ENCODE peak calls at places on chromosome 14, in six cellular contexts. One of them, this sample, is unnamed. For H3K4me1, the result is how much of the 10 kb centered on the place peaks cover.

GRCh38 chr14:99415496-99416281 is 65.0 kb downstream of the SETD3 start:
- DNase-seq in H9: peak
- DNase-seq in MM.1S: peak
- DNase-seq in HCT116: peak
- DNase-seq in endothelial cell of umbilical vein: peak
- DNase-seq in astrocyte: peak
- DNase-seq in this sample: peak

GRCh38 chr14:55927059-55927458 is 191.2 kb upstream of the PELI2 start:
- DNase-seq in MM.1S: no peak
- DNase-seq in endothelial cell of umbilical vein: no peak
- DNase-seq in astrocyte: no peak
- DNase-seq in H9: no peak
- DNase-seq in HCT116: no peak
- DNase-seq in this sample: peak

GRCh38 chr14:100525615-100526014 is 61.6 kb downstream of the BEGAIN start:
- DNase-seq in MM.1S: no peak
- DNase-seq in endothelial cell of umbilical vein: no peak
- DNase-seq in HCT116: no peak
- DNase-seq in H9: no peak
- DNase-seq in astrocyte: no peak
- DNase-seq in this sample: no peak

GRCh38 chr14:67526676-67527459 is 6.2 kb upstream of the PLEKHH1 start:
- DNase-seq in endothelial cell of umbilical vein: peak
- DNase-seq in astrocyte: peak
- DNase-seq in MM.1S: peak
- DNase-seq in H9: peak
- DNase-seq in HCT116: peak
- DNase-seq in this sample: peak

GRCh38 chr14:77730976-77731497 is 23.1 kb downstream of the SLIRP start:
- DNase-seq in endothelial cell of umbilical vein: no peak
- DNase-seq in astrocyte: no peak
- DNase-seq in MM.1S: no peak
- DNase-seq in HCT116: no peak
- DNase-seq in H9: no peak
- DNase-seq in this sample: no peak

GRCh38 chr14:38217538-38217937 is 9.8 kb downstream of the SSTR1 start:
- DNase-seq in H9: no peak
- DNase-seq in HCT116: no peak
- DNase-seq in MM.1S: peak
- DNase-seq in endothelial cell of umbilical vein: no peak
- DNase-seq in astrocyte: no peak
- DNase-seq in this sample: no peak

GRCh38 chr14:32530800-32531199 is 201.7 kb downstream of the AKAP6 start:
- DNase-seq in H9: no peak
- DNase-seq in astrocyte: no peak
- DNase-seq in endothelial cell of umbilical vein: no peak
- DNase-seq in MM.1S: no peak
- DNase-seq in HCT116: no peak
- DNase-seq in this sample: no peak

GRCh38 chr14:38127784-38128183 is 79.9 kb upstream of the SSTR1 start:
- DNase-seq in MM.1S: no peak
- DNase-seq in H9: no peak
- DNase-seq in astrocyte: no peak
- DNase-seq in HCT116: no peak
- DNase-seq in endothelial cell of umbilical vein: no peak
- DNase-seq in this sample: no peak

GRCh38 chr14:55138091-55138490 is 9.0 kb downstream of the LGALS3 start:
- DNase-seq in MM.1S: no peak
- DNase-seq in astrocyte: no peak
- DNase-seq in H9: peak
- DNase-seq in HCT116: no peak
- DNase-seq in endothelial cell of umbilical vein: no peak
- DNase-seq in this sample: no peak

GRCh38 chr14:28763914-28764848 is 2.4 kb upstream of the FOXG1 start:
- DNase-seq in astrocyte: no peak
- DNase-seq in MM.1S: no peak
- DNase-seq in endothelial cell of umbilical vein: no peak
- DNase-seq in HCT116: no peak
- DNase-seq in H9: peak
- DNase-seq in this sample: no peak

GRCh38 chr14:54792288-54792687 is 110.3 kb downstream of the GCH1 start:
- DNase-seq in H9: peak
- DNase-seq in HCT116: no peak
- DNase-seq in endothelial cell of umbilical vein: no peak
- DNase-seq in MM.1S: no peak
- DNase-seq in astrocyte: no peak
- DNase-seq in this sample: no peak

GRCh38 chr14:66651536-66652220 is 143.7 kb downstream of the GPHN start:
- DNase-seq in MM.1S: no peak
- DNase-seq in HCT116: no peak
- DNase-seq in astrocyte: no peak
- DNase-seq in H9: no peak
- DNase-seq in endothelial cell of umbilical vein: peak
- DNase-seq in this sample: no peak

GRCh38 chr14:69049675-69050074 is 70.6 kb upstream of the ACTN1 start:
- DNase-seq in endothelial cell of umbilical vein: peak
- DNase-seq in MM.1S: no peak
- DNase-seq in H9: no peak
- DNase-seq in astrocyte: peak
- DNase-seq in HCT116: no peak
- DNase-seq in this sample: no peak

GRCh38 chr14:85483037-85483436 is 46.9 kb upstream of the FLRT2 start:
- DNase-seq in MM.1S: no peak
- DNase-seq in HCT116: no peak
- DNase-seq in H9: no peak
- DNase-seq in endothelial cell of umbilical vein: peak
- DNase-seq in astrocyte: peak
- DNase-seq in this sample: no peak

DNA sequence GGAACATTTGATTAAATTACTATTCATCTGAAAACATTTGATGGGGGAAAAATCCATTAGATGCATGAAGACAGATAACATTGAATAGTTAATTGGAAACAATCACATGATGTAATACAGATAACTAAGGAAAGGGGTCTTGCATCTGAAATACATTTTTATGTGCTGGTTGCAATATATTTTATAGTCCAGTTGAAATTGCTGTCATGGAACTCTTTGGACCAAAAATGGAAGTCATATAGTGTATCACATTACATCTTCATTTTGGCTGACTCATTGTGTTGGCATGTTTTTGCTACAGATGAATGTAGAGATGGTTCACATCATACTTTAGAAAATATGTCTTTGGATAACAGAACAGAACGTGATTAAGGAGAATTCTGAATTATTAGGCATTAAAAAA is 43.0 kb upstream of the GNPNAT1 start:
- DNase-seq in H9: no peak
- DNase-seq in endothelial cell of umbilical vein: peak
- DNase-seq in HCT116: no peak
- DNase-seq in MM.1S: no peak
- DNase-seq in astrocyte: peak
- DNase-seq in this sample: no peak
- H3K9ac ChIP-seq in H9: no peak
- H3K9ac ChIP-seq in endothelial cell of umbilical vein: no peak
- H3K9ac ChIP-seq in HCT116: no peak
- H3K9ac ChIP-seq in MM.1S: no peak
- H3K9ac ChIP-seq in astrocyte: no peak
- H3K9ac ChIP-seq in this sample: no peak

DNA sequence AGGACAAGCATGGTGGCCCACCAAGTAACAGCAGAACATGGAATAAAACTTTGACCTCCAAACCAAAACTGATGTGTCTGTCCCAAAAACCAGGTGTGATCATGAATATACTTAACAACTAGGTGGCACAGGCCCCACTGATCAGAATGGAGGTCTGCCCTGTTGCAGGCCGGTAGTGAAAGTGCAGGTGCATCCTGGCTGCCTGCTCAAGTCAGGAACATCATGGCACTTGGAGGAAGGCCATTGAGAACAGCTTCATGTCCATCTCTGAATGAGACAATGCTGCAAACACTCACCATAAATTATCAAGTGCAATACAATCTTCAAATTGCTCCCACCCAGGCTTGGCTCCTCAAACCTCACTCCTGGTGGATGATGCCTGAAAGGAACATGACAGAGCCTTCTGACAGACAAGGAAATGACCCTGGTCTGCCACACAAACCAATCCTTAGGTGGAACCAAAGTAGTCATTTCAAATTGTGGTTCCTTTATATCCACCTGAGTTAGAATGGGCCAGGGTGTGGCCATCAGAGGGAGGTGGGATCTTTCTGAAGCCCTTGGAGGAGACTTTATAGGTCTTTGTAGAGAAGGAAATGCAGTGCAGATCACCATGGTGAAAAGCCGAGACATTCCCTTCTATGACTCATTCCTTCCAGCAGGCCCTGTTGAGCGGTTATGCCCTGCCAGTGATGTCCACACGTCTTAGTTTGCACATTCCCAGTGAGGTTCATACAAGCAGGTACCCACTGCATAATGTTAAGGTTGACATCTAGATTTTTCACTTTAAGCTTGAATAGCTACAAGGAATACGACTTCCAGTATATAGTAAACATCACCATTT is 36.0 kb downstream of the EGLN3 start:
- DNase-seq in astrocyte: peak
- DNase-seq in endothelial cell of umbilical vein: peak
- DNase-seq in MM.1S: peak
- DNase-seq in H9: no peak
- DNase-seq in HCT116: peak
- DNase-seq in this sample: no peak
- TF ChIP-seq CTCF in astrocyte: no peak
- TF ChIP-seq CTCF in endothelial cell of umbilical vein: no peak
- TF ChIP-seq CTCF in MM.1S: no peak
- TF ChIP-seq CTCF in H9: no peak
- TF ChIP-seq CTCF in HCT116: peak
- TF ChIP-seq CTCF in this sample: no peak

GRCh38 chr14:74412753-74413152 is 13.3 kb downstream of the SYNDIG1L start:
- DNase-seq in H9: no peak
- DNase-seq in astrocyte: no peak
- DNase-seq in HCT116: no peak
- DNase-seq in MM.1S: no peak
- DNase-seq in endothelial cell of umbilical vein: no peak
- DNase-seq in this sample: no peak

GRCh38 chr14:74413622-74414021 is 12.4 kb downstream of the SYNDIG1L start:
- DNase-seq in astrocyte: no peak
- DNase-seq in HCT116: no peak
- DNase-seq in H9: no peak
- DNase-seq in endothelial cell of umbilical vein: no peak
- DNase-seq in MM.1S: no peak
- DNase-seq in this sample: no peak

GRCh38 chr14:74414380-74414779 is 11.6 kb downstream of the SYNDIG1L start:
- DNase-seq in H9: no peak
- DNase-seq in HCT116: no peak
- DNase-seq in astrocyte: no peak
- DNase-seq in MM.1S: no peak
- DNase-seq in endothelial cell of umbilical vein: no peak
- DNase-seq in this sample: no peak

GRCh38 chr14:74409441-74409840 is 16.6 kb downstream of the SYNDIG1L start:
- DNase-seq in endothelial cell of umbilical vein: no peak
- DNase-seq in HCT116: no peak
- DNase-seq in H9: no peak
- DNase-seq in MM.1S: no peak
- DNase-seq in astrocyte: no peak
- DNase-seq in this sample: no peak

GRCh38 chr14:74411671-74412070 is 14.3 kb downstream of the SYNDIG1L start:
- DNase-seq in endothelial cell of umbilical vein: no peak
- DNase-seq in H9: no peak
- DNase-seq in MM.1S: no peak
- DNase-seq in astrocyte: no peak
- DNase-seq in HCT116: no peak
- DNase-seq in this sample: no peak
- H3K4me1 ChIP-seq in endothelial cell of umbilical vein: under half
- H3K4me1 ChIP-seq in H9: under half
- H3K4me1 ChIP-seq in MM.1S: under half
- H3K4me1 ChIP-seq in astrocyte: under half
- H3K4me1 ChIP-seq in HCT116: under half
- H3K4me1 ChIP-seq in this sample: under half

GRCh38 chr14:49909016-49909415 is 16.1 kb downstream of the ARF6 start:
- DNase-seq in endothelial cell of umbilical vein: no peak
- DNase-seq in astrocyte: no peak
- DNase-seq in H9: no peak
- DNase-seq in MM.1S: no peak
- DNase-seq in HCT116: no peak
- DNase-seq in this sample: no peak

GRCh38 chr14:49904270-49904669 is 11.4 kb downstream of the ARF6 start:
- DNase-seq in HCT116: no peak
- DNase-seq in endothelial cell of umbilical vein: no peak
- DNase-seq in astrocyte: no peak
- DNase-seq in MM.1S: no peak
- DNase-seq in H9: no peak
- DNase-seq in this sample: no peak

GRCh38 chr14:49908433-49908782 is 15.5 kb downstream of the ARF6 start:
- DNase-seq in astrocyte: peak
- DNase-seq in MM.1S: no peak
- DNase-seq in H9: no peak
- DNase-seq in endothelial cell of umbilical vein: no peak
- DNase-seq in HCT116: no peak
- DNase-seq in this sample: no peak

GRCh38 chr14:49907186-49907585 is 14.3 kb downstream of the ARF6 start:
- DNase-seq in endothelial cell of umbilical vein: peak
- DNase-seq in astrocyte: no peak
- DNase-seq in H9: no peak
- DNase-seq in MM.1S: no peak
- DNase-seq in HCT116: no peak
- DNase-seq in this sample: peak
- H3K9ac ChIP-seq in endothelial cell of umbilical vein: peak
- H3K9ac ChIP-seq in astrocyte: no peak
- H3K9ac ChIP-seq in H9: no peak
- H3K9ac ChIP-seq in MM.1S: no peak
- H3K9ac ChIP-seq in HCT116: peak
- H3K9ac ChIP-seq in this sample: no peak

DNA sequence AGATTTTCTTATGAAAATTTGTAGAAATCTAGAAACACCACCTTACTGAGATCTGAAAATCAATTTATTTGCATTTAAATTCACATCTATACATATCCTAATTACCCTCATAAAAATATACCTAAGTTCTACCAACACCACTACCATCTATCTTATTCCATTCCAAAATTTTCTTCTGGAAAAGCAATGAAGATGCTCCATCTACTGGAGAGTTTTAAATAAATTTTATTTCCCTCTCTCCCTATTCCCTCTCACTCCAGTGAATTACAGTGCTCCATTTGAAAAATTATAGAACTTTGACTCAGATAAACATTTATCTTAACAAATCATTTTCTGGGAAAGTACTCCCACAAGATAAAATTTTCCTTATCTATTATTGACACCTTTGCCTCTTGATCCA is 2.3 kb upstream of the C14orf39 start:
- DNase-seq in endothelial cell of umbilical vein: no peak
- DNase-seq in astrocyte: no peak
- DNase-seq in MM.1S: no peak
- DNase-seq in H9: no peak
- DNase-seq in HCT116: no peak
- DNase-seq in this sample: no peak
- TF ChIP-seq CTCF in endothelial cell of umbilical vein: no peak
- TF ChIP-seq CTCF in astrocyte: no peak
- TF ChIP-seq CTCF in MM.1S: no peak
- TF ChIP-seq CTCF in H9: peak
- TF ChIP-seq CTCF in HCT116: peak
- TF ChIP-seq CTCF in this sample: no peak

DNA sequence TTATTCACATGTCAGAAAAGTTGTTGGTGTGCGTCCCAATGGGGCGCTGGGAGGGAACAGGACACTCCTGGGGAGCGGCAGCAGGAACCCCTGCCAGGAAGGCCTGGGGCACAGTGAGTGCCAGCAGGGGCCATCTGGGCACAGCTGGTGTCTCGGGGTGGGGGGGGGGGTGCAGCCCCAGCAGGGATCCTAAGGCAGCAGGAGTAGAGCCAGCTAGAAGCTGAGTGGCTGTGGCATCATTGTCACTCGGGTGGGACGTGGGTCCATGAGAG is 1.9 kb downstream of the ZBTB42 start:
- DNase-seq in astrocyte: no peak
- DNase-seq in MM.1S: no peak
- DNase-seq in HCT116: no peak
- DNase-seq in H9: no peak
- DNase-seq in endothelial cell of umbilical vein: no peak
- DNase-seq in this sample: no peak
- H3K4me1 ChIP-seq in astrocyte: under half
- H3K4me1 ChIP-seq in MM.1S: under half
- H3K4me1 ChIP-seq in HCT116: under half
- H3K4me1 ChIP-seq in H9: under half
- H3K4me1 ChIP-seq in endothelial cell of umbilical vein: under half
- H3K4me1 ChIP-seq in this sample: under half